ENCODE peak calls at places on chromosomes 7 and 10, in four cellular contexts. U, I, Q and Y are unnamed samples.

GRCh38 chr10:3397231-3397630 is 224.6 kb upstream of the PITRM1 start:
- DNase-seq in Q (no peak), I (no peak), U (no peak), Y (no peak)

GRCh38 chr7:111329367-111330234 is 232.7 kb downstream of the IMMP2L start:
- DNase-seq in Q (no peak), U (peak; percentile 5), I (no peak), Y (no peak)

GRCh38 chr10:71658349-71658745 is 61.2 kb downstream of the C10orf105 start:
- DNase-seq in Q (no peak), I (no peak), U (no peak), Y (no peak)

GRCh38 chr7:138842111-138842510 is 44.1 kb upstream of the ATP6V0A4 start:
- DNase-seq in Q (no peak), U (peak; percentile 54), I (peak; percentile 87), Y (no peak)

GRCh38 chr7:155453296-155454182 is 4.4 kb upstream of the EN2 start:
- DNase-seq in U (peak; percentile 62), Q (no peak), I (no peak), Y (no peak)

GRCh38 chr7:122485841-122486240 is 181.3 kb upstream of the FEZF1 start:
- DNase-seq in I (peak; percentile 23), U (no peak), Q (no peak), Y (no peak)

GRCh38 chr10:101331960-101332359 is 22.0 kb upstream of the BTRC start:
- DNase-seq in U (no peak), I (peak; percentile 23), Q (no peak), Y (no peak)

GRCh38 chr7:128827971-128828711 is 2.1 kb upstream of the FLNC start:
- DNase-seq in I (peak; percentile 90), Q (no peak), U (no peak), Y (no peak)

GRCh38 chr7:87735360-87735759 is 107.2 kb downstream of the RUNDC3B start:
- DNase-seq in I (no peak), Q (no peak), U (no peak), Y (no peak)